ENCODE peak calls at places on chromosomes 4 and X, in four cellular contexts. One of them, this sample, is unnamed.

GRCh38 chr4:103786014-103786413 is 66.2 kb upstream of the TACR3 start:
- DNase-seq in H4: peak
- DNase-seq in A549: peak
- DNase-seq in nephron progenitor cell: peak
- DNase-seq in this sample: peak

GRCh38 chr4:718460-718859 is 12.8 kb downstream of the PCGF3 start:
- DNase-seq in H4: no peak
- DNase-seq in A549: no peak
- DNase-seq in nephron progenitor cell: no peak
- DNase-seq in this sample: no peak

GRCh38 chr4:165627128-165627527 is 245.9 kb upstream of the TLL1 start:
- DNase-seq in H4: no peak
- DNase-seq in A549: no peak
- DNase-seq in nephron progenitor cell: no peak
- DNase-seq in this sample: no peak

GRCh38 chrX:55522577-55523254 is 33.1 kb upstream of the USP51 start:
- DNase-seq in H4: peak
- DNase-seq in A549: no peak
- DNase-seq in nephron progenitor cell: no peak
- DNase-seq in this sample: no peak

GRCh38 chrX:72094894-72095293 is 36.8 kb downstream of the RTL5 start:
- DNase-seq in H4: no peak
- DNase-seq in A549: no peak
- DNase-seq in nephron progenitor cell: no peak
- DNase-seq in this sample: no peak

GRCh38 chrX:67636532-67636931 is 92.7 kb downstream of the AR start:
- DNase-seq in H4: no peak
- DNase-seq in A549: no peak
- DNase-seq in nephron progenitor cell: no peak
- DNase-seq in this sample: no peak

GRCh38 chrX:16559206-16559619 is 90.7 kb upstream of the S100G start:
- DNase-seq in H4: no peak
- DNase-seq in A549: no peak
- DNase-seq in nephron progenitor cell: no peak
- DNase-seq in this sample: no peak

GRCh38 chr4:5970381-5971076 is 47.7 kb downstream of the C4orf50 start:
- DNase-seq in H4: no peak
- DNase-seq in A549: no peak
- DNase-seq in nephron progenitor cell: no peak
- DNase-seq in this sample: no peak

GRCh38 chrX:2485460-2485753 is 15.4 kb downstream of the DHRSX start:
- DNase-seq in H4: no peak
- DNase-seq in A549: no peak
- DNase-seq in nephron progenitor cell: no peak
- DNase-seq in this sample: no peak